ENCODE peak calls at places on chromosomes 7 and 10, in nine cellular contexts. One of them, this sample, is unnamed.

GRCh38 chr7:802500-803242 is 29.6 kb upstream of the SUN1 start:
- DNase-seq in fibroblast of pulmonary artery: no peak
- DNase-seq in foreskin fibroblast: no peak
- DNase-seq in lung: no peak
- DNase-seq in Peyer's patch: no peak
- DNase-seq in sigmoid colon: no peak
- DNase-seq in mesenchymal stem cell: no peak
- DNase-seq in cardiac muscle cell: no peak
- DNase-seq in kidney: no peak
- DNase-seq in this sample: no peak

GRCh38 chr7:158760936-158761335 is 56.3 kb upstream of the NCAPG2 start:
- DNase-seq in fibroblast of pulmonary artery: no peak
- DNase-seq in foreskin fibroblast: no peak
- DNase-seq in lung: no peak
- DNase-seq in Peyer's patch: no peak
- DNase-seq in sigmoid colon: no peak
- DNase-seq in mesenchymal stem cell: no peak
- DNase-seq in cardiac muscle cell: no peak
- DNase-seq in kidney: no peak
- DNase-seq in this sample: no peak

GRCh38 chr7:155344270-155344617 is 46.6 kb downstream of the INSIG1 start:
- DNase-seq in fibroblast of pulmonary artery: no peak
- DNase-seq in foreskin fibroblast: no peak
- DNase-seq in lung: no peak
- DNase-seq in Peyer's patch: no peak
- DNase-seq in sigmoid colon: peak
- DNase-seq in mesenchymal stem cell: no peak
- DNase-seq in cardiac muscle cell: no peak
- DNase-seq in kidney: no peak
- DNase-seq in this sample: no peak

GRCh38 chr10:125123363-125124113 is 36.8 kb downstream of the CTBP2 start:
- DNase-seq in fibroblast of pulmonary artery: peak
- DNase-seq in foreskin fibroblast: peak
- DNase-seq in lung: peak
- DNase-seq in Peyer's patch: no peak
- DNase-seq in sigmoid colon: peak
- DNase-seq in mesenchymal stem cell: peak
- DNase-seq in cardiac muscle cell: no peak
- DNase-seq in kidney: peak
- DNase-seq in this sample: peak

GRCh38 chr7:30146127-30146612 is 11.4 kb downstream of the MTURN start:
- DNase-seq in fibroblast of pulmonary artery: peak
- DNase-seq in foreskin fibroblast: no peak
- DNase-seq in lung: no peak
- DNase-seq in Peyer's patch: no peak
- DNase-seq in sigmoid colon: no peak
- DNase-seq in mesenchymal stem cell: peak
- DNase-seq in cardiac muscle cell: peak
- DNase-seq in kidney: no peak
- DNase-seq in this sample: peak

GRCh38 chr7:41886906-41887311 is 184.0 kb upstream of the INHBA start:
- DNase-seq in fibroblast of pulmonary artery: peak
- DNase-seq in foreskin fibroblast: peak
- DNase-seq in lung: peak
- DNase-seq in Peyer's patch: no peak
- DNase-seq in sigmoid colon: peak
- DNase-seq in mesenchymal stem cell: peak
- DNase-seq in cardiac muscle cell: no peak
- DNase-seq in kidney: peak
- DNase-seq in this sample: peak

GRCh38 chr7:116441534-116441933 is 58.0 kb upstream of the CAV2 start:
- DNase-seq in fibroblast of pulmonary artery: peak
- DNase-seq in foreskin fibroblast: peak
- DNase-seq in lung: no peak
- DNase-seq in Peyer's patch: no peak
- DNase-seq in sigmoid colon: no peak
- DNase-seq in mesenchymal stem cell: no peak
- DNase-seq in cardiac muscle cell: no peak
- DNase-seq in kidney: no peak
- DNase-seq in this sample: no peak

GRCh38 chr7:24366901-24367300 is 82.9 kb downstream of the NPY start:
- DNase-seq in fibroblast of pulmonary artery: no peak
- DNase-seq in foreskin fibroblast: no peak
- DNase-seq in lung: no peak
- DNase-seq in Peyer's patch: no peak
- DNase-seq in sigmoid colon: no peak
- DNase-seq in mesenchymal stem cell: no peak
- DNase-seq in cardiac muscle cell: no peak
- DNase-seq in kidney: no peak
- DNase-seq in this sample: no peak

GRCh38 chr7:86645676-86646276 is 2.1 kb downstream of the GRM3 start:
- DNase-seq in fibroblast of pulmonary artery: no peak
- DNase-seq in foreskin fibroblast: no peak
- DNase-seq in lung: no peak
- DNase-seq in Peyer's patch: no peak
- DNase-seq in sigmoid colon: no peak
- DNase-seq in mesenchymal stem cell: no peak
- DNase-seq in cardiac muscle cell: no peak
- DNase-seq in kidney: no peak
- DNase-seq in this sample: no peak

GRCh38 chr10:110363572-110364411 is 59.1 kb upstream of the SMNDC1 start:
- DNase-seq in fibroblast of pulmonary artery: no peak
- DNase-seq in foreskin fibroblast: no peak
- DNase-seq in lung: no peak
- DNase-seq in Peyer's patch: peak
- DNase-seq in sigmoid colon: no peak
- DNase-seq in mesenchymal stem cell: no peak
- DNase-seq in cardiac muscle cell: no peak
- DNase-seq in kidney: no peak
- DNase-seq in this sample: no peak
- H3K4me3 ChIP-seq in fibroblast of pulmonary artery: no peak
- H3K4me3 ChIP-seq in foreskin fibroblast: no peak
- H3K4me3 ChIP-seq in lung: no peak
- H3K4me3 ChIP-seq in Peyer's patch: no peak
- H3K4me3 ChIP-seq in sigmoid colon: no peak
- H3K4me3 ChIP-seq in mesenchymal stem cell: no peak
- H3K4me3 ChIP-seq in cardiac muscle cell: no peak
- H3K4me3 ChIP-seq in kidney: no peak
- H3K4me3 ChIP-seq in this sample: no peak

DNA sequence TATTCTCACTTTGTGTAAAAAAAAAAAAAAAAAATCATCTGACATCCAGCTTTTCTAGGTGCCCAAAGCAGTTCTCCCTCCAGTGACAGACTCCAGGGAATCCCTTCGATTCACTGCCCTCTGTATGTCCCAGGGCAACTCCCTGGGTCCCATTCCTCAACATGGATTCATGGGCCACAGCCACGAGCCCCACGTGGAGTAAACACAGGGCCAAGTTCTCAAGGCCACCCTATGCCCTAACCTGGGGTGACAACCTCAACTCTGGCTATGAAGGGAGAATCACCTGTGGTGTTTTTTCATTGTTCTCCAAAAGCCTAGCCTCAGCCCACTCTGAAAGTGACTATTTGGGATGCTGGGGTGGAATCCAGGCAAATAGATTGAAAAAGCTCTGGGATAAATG is 3.4 kb downstream of the BNIP3 start:
- DNase-seq in fibroblast of pulmonary artery: no peak
- DNase-seq in foreskin fibroblast: no peak
- DNase-seq in lung: no peak
- DNase-seq in Peyer's patch: no peak
- DNase-seq in sigmoid colon: peak
- DNase-seq in mesenchymal stem cell: no peak
- DNase-seq in cardiac muscle cell: no peak
- DNase-seq in kidney: no peak
- DNase-seq in this sample: no peak
- H3K4me3 ChIP-seq in fibroblast of pulmonary artery: no peak
- H3K4me3 ChIP-seq in foreskin fibroblast: no peak
- H3K4me3 ChIP-seq in lung: no peak
- H3K4me3 ChIP-seq in Peyer's patch: no peak
- H3K4me3 ChIP-seq in sigmoid colon: no peak
- H3K4me3 ChIP-seq in mesenchymal stem cell: no peak
- H3K4me3 ChIP-seq in cardiac muscle cell: peak
- H3K4me3 ChIP-seq in kidney: peak
- H3K4me3 ChIP-seq in this sample: no peak

GRCh38 chr7:38934536-38934935 is 25.5 kb upstream of the VPS41 start:
- DNase-seq in fibroblast of pulmonary artery: no peak
- DNase-seq in foreskin fibroblast: no peak
- DNase-seq in lung: no peak
- DNase-seq in Peyer's patch: no peak
- DNase-seq in sigmoid colon: no peak
- DNase-seq in mesenchymal stem cell: no peak
- DNase-seq in cardiac muscle cell: no peak
- DNase-seq in kidney: no peak
- DNase-seq in this sample: no peak

GRCh38 chr7:38932509-38933168 is 23.6 kb upstream of the VPS41 start:
- DNase-seq in fibroblast of pulmonary artery: peak
- DNase-seq in foreskin fibroblast: peak
- DNase-seq in lung: peak
- DNase-seq in Peyer's patch: no peak
- DNase-seq in sigmoid colon: no peak
- DNase-seq in mesenchymal stem cell: peak
- DNase-seq in cardiac muscle cell: peak
- DNase-seq in kidney: peak
- DNase-seq in this sample: peak

GRCh38 chr7:38942431-38943051 is 33.5 kb upstream of the VPS41 start:
- DNase-seq in fibroblast of pulmonary artery: no peak
- DNase-seq in foreskin fibroblast: no peak
- DNase-seq in lung: no peak
- DNase-seq in Peyer's patch: no peak
- DNase-seq in sigmoid colon: no peak
- DNase-seq in mesenchymal stem cell: no peak
- DNase-seq in cardiac muscle cell: no peak
- DNase-seq in kidney: no peak
- DNase-seq in this sample: no peak

GRCh38 chr7:38940774-38941173 is 31.8 kb upstream of the VPS41 start:
- DNase-seq in fibroblast of pulmonary artery: no peak
- DNase-seq in foreskin fibroblast: no peak
- DNase-seq in lung: no peak
- DNase-seq in Peyer's patch: no peak
- DNase-seq in sigmoid colon: no peak
- DNase-seq in mesenchymal stem cell: no peak
- DNase-seq in cardiac muscle cell: no peak
- DNase-seq in kidney: no peak
- DNase-seq in this sample: no peak

DNA sequence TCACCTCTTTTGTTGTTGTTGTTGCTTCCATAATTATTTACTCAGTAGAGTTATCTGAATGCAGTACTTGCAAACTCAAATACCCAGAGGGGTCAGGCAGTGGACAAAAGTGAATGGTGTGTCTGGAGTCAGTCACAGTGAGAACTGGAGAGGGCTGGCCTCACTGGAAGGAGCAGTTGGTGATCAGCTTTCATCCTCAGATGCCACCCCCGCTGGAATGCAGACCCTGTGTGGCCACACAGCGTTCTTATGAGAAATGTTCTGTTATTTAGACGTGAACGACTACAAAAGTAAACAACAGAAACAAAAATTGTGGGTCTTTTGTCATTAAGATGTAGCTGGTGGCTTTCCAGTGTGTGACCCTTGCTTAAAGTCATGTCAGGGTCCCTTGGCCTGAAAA is 29.6 kb upstream of the VPS41 start:
- DNase-seq in fibroblast of pulmonary artery: no peak
- DNase-seq in foreskin fibroblast: no peak
- DNase-seq in lung: no peak
- DNase-seq in Peyer's patch: no peak
- DNase-seq in sigmoid colon: no peak
- DNase-seq in mesenchymal stem cell: no peak
- DNase-seq in cardiac muscle cell: no peak
- DNase-seq in kidney: no peak
- DNase-seq in this sample: no peak
- H3K4me3 ChIP-seq in fibroblast of pulmonary artery: no peak
- H3K4me3 ChIP-seq in foreskin fibroblast: no peak
- H3K4me3 ChIP-seq in lung: no peak
- H3K4me3 ChIP-seq in Peyer's patch: no peak
- H3K4me3 ChIP-seq in sigmoid colon: no peak
- H3K4me3 ChIP-seq in mesenchymal stem cell: no peak
- H3K4me3 ChIP-seq in cardiac muscle cell: no peak
- H3K4me3 ChIP-seq in kidney: no peak
- H3K4me3 ChIP-seq in this sample: no peak

GRCh38 chr7:27185013-27185707 is at the start of gene HOXA11:
- DNase-seq in fibroblast of pulmonary artery: peak
- DNase-seq in foreskin fibroblast: peak
- DNase-seq in lung: no peak
- DNase-seq in Peyer's patch: no peak
- DNase-seq in sigmoid colon: peak
- DNase-seq in mesenchymal stem cell: peak
- DNase-seq in cardiac muscle cell: no peak
- DNase-seq in kidney: peak
- DNase-seq in this sample: no peak
- H3K4me3 ChIP-seq in fibroblast of pulmonary artery: peak
- H3K4me3 ChIP-seq in foreskin fibroblast: peak
- H3K4me3 ChIP-seq in lung: no peak
- H3K4me3 ChIP-seq in Peyer's patch: peak
- H3K4me3 ChIP-seq in sigmoid colon: peak
- H3K4me3 ChIP-seq in mesenchymal stem cell: peak
- H3K4me3 ChIP-seq in cardiac muscle cell: peak
- H3K4me3 ChIP-seq in kidney: peak
- H3K4me3 ChIP-seq in this sample: no peak

DNA sequence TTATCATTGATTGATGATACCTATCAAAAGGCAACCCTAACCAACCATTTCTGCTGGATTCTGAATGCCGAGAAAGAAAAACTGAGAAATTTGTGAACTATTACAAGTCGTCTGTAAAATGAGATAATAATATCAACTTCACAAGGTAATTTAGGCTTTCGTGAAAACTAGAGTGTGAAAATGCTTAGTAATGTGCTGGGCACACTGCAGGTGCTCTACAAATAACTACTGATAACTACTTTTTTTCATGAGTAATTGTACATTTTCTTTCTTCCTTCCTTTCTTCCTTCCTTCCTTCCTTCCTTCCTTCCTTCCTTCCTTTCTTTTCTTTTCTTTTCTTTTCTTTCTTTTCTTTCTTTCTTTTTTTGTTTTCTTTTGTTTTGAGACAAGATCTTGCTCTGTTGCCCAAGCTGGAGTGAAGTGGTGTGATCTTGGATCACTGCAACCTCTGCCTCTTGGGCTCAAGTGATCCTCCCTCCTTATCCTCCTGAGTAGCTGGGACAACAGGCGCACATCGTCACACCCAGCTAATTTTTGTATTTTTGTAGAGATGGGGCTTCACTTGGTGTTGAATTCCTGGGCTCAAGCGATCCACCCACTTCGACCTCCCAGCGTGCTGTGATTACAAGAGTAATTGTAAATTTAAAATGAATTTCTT is 42.9 kb downstream of the BMPR1A start:
- DNase-seq in fibroblast of pulmonary artery: no peak
- DNase-seq in foreskin fibroblast: no peak
- DNase-seq in lung: no peak
- DNase-seq in Peyer's patch: no peak
- DNase-seq in sigmoid colon: no peak
- DNase-seq in mesenchymal stem cell: no peak
- DNase-seq in cardiac muscle cell: no peak
- DNase-seq in kidney: no peak
- DNase-seq in this sample: no peak
- H3K4me3 ChIP-seq in fibroblast of pulmonary artery: no peak
- H3K4me3 ChIP-seq in foreskin fibroblast: no peak
- H3K4me3 ChIP-seq in lung: no peak
- H3K4me3 ChIP-seq in Peyer's patch: no peak
- H3K4me3 ChIP-seq in sigmoid colon: no peak
- H3K4me3 ChIP-seq in mesenchymal stem cell: peak
- H3K4me3 ChIP-seq in cardiac muscle cell: no peak
- H3K4me3 ChIP-seq in kidney: no peak
- H3K4me3 ChIP-seq in this sample: no peak